ENCODE peak calls at places on chromosome 20, in four cellular contexts. K is lower lobe of right lung, Y is right lobe of liver, B is pancreas. H is an unnamed sample.

GRCh38 chr20:37295001-37295400 is 5.5 kb downstream of the MANBAL start:
- DNase-seq in K (no peak), Y (no peak), B (no peak), H (no peak)

GRCh38 chr20:31690124-31690666 is 32.5 kb downstream of the BCL2L1 start:
- DNase-seq in K (no peak), Y (no peak), B (no peak), H (no peak)

GRCh38 chr20:4441191-4441590 is 280.5 kb upstream of the PRND start:
- DNase-seq in K (no peak), Y (no peak), B (no peak), H (no peak)

GRCh38 chr20:12177657-12178293 is 260.1 kb downstream of the BTBD3 start:
- DNase-seq in K (no peak), Y (no peak), B (no peak), H (no peak)

GRCh38 chr20:13238001-13238653 is 17.1 kb downstream of the ISM1 start:
- DNase-seq in K (no peak), Y (no peak), B (no peak), H (no peak)

GRCh38 chr20:22924949-22925612 is 110.0 kb upstream of the SSTR4 start:
- DNase-seq in K (no peak), Y (no peak), B (no peak), H (no peak)

GRCh38 chr20:32183947-32184635 is 23.5 kb downstream of the PLAGL2 start:
- DNase-seq in K (no peak), Y (peak), B (peak), H (no peak)

GRCh38 chr20:23082846-23083552 is 3.1 kb downstream of the CD93 start:
- DNase-seq in K (peak), Y (no peak), B (no peak), H (no peak)

GRCh38 chr20:22515264-22515663 is 69.1 kb downstream of the FOXA2 start:
- DNase-seq in K (no peak), Y (no peak), B (no peak), H (no peak)

GRCh38 chr20:2151805-2152727 is 50.4 kb downstream of the STK35 start:
- DNase-seq in K (no peak), Y (no peak), B (no peak), H (no peak)

GRCh38 chr20:45822863-45823262 is 4.2 kb downstream of the TNNC2 start:
- DNase-seq in K (no peak), Y (no peak), B (peak), H (no peak)

GRCh38 chr20:16490696-16491095 is 82.6 kb downstream of the KIF16B start:
- DNase-seq in K (no peak), Y (no peak), B (no peak), H (no peak)

GRCh38 chr20:20366896-20367680 is 816 bp upstream of the INSM1 start:
- DNase-seq in K (no peak), Y (no peak), B (no peak), H (no peak)

GRCh38 chr20:428658-429200 is 20.6 kb downstream of the RBCK1 start:
- DNase-seq in K (no peak), Y (no peak), B (peak), H (no peak)

GRCh38 chr20:23255658-23256385 is 94.8 kb upstream of the NXT1 start:
- DNase-seq in K (no peak), Y (no peak), B (no peak), H (no peak)

GRCh38 chr20:44728835-44729342 is 13.7 kb downstream of the CCN5 start:
- DNase-seq in K (peak), Y (peak), B (no peak), H (no peak)

GRCh38 chr20:36836591-36837329 is 39.2 kb upstream of the TLDC2 start:
- DNase-seq in K (peak), Y (no peak), B (peak), H (peak)

GRCh38 chr20:926646-927045 is 10.5 kb upstream of the ANGPT4 start:
- DNase-seq in K (no peak), Y (no peak), B (no peak), H (no peak)

GRCh38 chr20:52420805-52421204 is 229.2 kb upstream of the ZFP64 start:
- DNase-seq in K (no peak), Y (no peak), B (no peak), H (no peak)

GRCh38 chr20:10306440-10307358 is 88.1 kb downstream of the SNAP25 start:
- DNase-seq in K (no peak), Y (no peak), B (no peak), H (no peak)

GRCh38 chr20:62697468-62697912 is 11.1 kb upstream of the NTSR1 start:
- DNase-seq in K (no peak), Y (no peak), B (no peak), H (no peak)

GRCh38 chr20:47233333-47234188 is 122.9 kb downstream of the ZMYND8 start:
- DNase-seq in K (no peak), Y (peak), B (no peak), H (no peak)

GRCh38 chr20:3616250-3616649 is 46.9 kb downstream of the GFRA4 start:
- DNase-seq in K (peak), Y (no peak), B (no peak), H (no peak)

GRCh38 chr20:38435555-38435939 is 419 bp upstream of the SNHG17 start:
- DNase-seq in K (no peak), Y (no peak), B (no peak), H (no peak)

GRCh38 chr20:4829494-4830211 is 107.9 kb downstream of the PRND start:
- DNase-seq in K (no peak), Y (peak), B (no peak), H (no peak)

DNA sequence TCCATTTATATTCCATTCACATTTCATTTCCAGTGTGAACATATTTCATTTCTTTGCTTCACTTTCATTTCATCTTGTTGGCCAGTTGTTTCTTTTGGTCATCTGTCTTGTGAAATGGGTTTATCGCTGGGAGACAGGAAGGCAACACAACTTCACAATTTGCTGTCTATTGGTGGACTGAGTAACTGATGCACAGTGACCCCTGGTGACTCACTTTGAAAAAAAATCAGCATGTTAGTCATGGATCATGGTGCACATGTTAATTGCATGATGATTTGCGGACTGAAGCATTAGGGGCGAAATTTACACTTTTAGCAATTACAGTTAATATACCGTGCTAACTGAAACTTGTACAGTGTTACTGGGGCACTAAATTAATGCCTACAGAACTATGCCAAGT is 37.1 kb downstream of the SLC24A3 start:
- DNase-seq in K (no peak), Y (no peak), B (no peak), H (no peak)
- TF ChIP-seq CTCF in K (no peak), Y (no peak), B (no peak), H (no peak)

DNA sequence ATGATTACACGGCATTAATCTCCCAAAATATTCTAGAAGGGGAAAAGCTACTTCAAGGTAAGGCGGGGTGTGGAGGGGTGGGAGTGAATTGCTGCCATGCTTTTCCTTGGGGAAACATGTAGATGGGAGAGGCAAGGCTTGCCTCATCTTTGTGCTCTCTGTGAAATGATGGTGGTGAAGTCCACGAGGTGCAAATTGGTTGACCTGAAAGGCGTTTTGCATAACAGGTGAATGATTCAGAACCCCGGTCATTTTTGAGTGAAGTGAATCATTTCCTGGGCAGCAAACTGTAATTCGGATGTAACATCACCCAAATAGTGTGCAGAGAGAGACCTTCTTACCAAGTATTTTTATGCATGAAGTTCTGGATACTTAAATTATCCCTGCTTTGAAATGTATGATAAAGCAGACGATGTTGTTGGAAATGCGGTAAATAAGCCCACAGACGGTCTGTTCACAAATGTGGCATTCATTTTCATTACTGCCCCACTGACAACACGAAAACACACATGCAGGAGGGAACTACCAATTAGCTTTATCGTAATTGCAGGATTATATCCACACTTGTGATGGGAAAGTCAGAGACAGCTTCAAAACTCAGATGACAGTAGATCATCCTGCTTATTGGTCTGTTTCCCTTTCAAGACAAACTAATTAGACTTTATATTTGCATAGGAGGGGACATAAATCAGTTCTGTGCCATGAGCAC is 3.0 kb downstream of the CDH4 start:
- DNase-seq in K (no peak), Y (no peak), B (no peak), H (no peak)
- TF ChIP-seq CTCF in K (no peak), Y (no peak), B (no peak), H (no peak)

DNA sequence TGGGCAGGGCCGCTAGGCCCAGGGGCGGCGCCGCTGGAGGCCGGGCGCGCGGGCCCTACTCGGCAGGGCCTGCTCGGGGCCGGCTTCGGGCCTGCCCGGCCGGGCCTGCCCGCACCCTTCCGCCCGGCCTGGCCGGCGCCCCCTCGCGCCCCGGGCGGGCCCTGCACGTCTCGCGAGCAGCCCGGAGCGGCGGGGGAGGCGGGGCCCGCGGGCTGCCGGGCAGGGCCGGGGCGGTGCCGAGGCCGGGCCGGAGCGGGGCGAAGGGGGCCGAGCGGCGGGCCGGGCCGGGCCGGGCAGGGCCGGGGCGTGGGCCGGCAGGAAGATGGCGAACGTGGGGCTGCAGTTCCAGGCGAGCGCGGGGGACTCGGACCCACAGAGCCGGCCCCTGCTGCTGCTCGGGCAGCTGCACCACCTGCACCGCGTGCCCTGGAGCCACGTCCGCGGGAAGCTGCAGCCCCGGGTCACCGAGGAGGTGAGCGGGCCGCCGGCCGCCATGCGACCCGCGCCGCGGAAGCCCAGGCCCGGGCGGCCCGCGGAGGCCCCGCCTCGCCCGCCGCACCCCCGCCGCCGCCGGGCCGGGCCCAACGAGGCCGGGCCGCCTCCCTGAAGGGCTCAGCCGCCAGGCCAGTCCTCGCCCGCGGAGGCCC is at the start of gene NPEPL1:
- DNase-seq in K (peak), Y (peak), B (peak), H (peak)
- TF ChIP-seq CTCF in K (no peak), Y (no peak), B (no peak), H (no peak)

GRCh38 chr20:34705383-34706021 is 1.4 kb downstream of the TP53INP2 start:
- DNase-seq in K (no peak), Y (no peak), B (no peak), H (no peak)
- TF ChIP-seq CTCF in K (no peak), Y (no peak), B (no peak), H (no peak)

GRCh38 chr20:25195014-25195961 is at the start of gene ENTPD6:
- DNase-seq in K (peak), Y (peak), B (peak), H (peak)
- TF ChIP-seq CTCF in K (no peak), Y (peak), B (no peak), H (no peak)

DNA sequence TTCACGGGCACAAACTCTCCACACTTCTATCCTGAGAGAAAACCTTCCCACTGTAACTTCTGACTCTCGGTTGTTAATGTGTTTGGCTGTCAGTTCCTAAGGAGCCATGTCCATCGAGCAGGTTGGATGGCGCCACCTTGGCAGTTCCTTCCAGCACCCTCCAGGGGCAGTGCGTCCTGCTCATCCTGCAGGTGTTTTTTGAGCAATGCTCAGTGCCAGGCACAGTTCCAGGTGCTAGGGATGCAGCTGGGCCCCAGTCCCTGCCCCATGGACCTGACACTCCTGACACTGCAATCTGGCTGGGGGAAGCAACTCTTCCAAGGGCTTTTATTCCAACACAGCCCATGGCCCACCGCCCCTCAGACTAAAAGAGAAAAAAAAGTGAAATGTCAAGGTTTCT is 376.4 kb downstream of the PREX1 start:
- DNase-seq in K (no peak), Y (no peak), B (no peak), H (no peak)
- TF ChIP-seq CTCF in K (no peak), Y (no peak), B (no peak), H (no peak)